ENCODE peak calls at places on chromosome 12, in seven cellular contexts. O is cardiac septum; S is non-pigmented ciliary epithelial cell; K is HS-5; X is naive thymus-derived CD8-positive, alpha-beta T cell; C is stimulated activated CD4-positive, alpha-beta T cell treated with anti-CD3 and anti-CD28 coated beads, Interleukin-15, amount 100 ng/mL, for 1 hour; N is Daoy. T is an unnamed sample.

GRCh38 chr12:118999107-118999506 is 17.8 kb downstream of the SRRM4 start:
- DNase-seq in O (no peak), S (no peak), K (no peak), X (no peak), C (no peak), N (no peak), T (no peak)

GRCh38 chr12:131263626-131264025 is 309.9 kb downstream of the ADGRD1 start:
- DNase-seq in O (no peak), S (no peak), K (no peak), X (no peak), C (no peak), N (no peak), T (no peak)

GRCh38 chr12:102144221-102144620 is 24.2 kb downstream of the PARPBP start:
- DNase-seq in O (no peak), S (no peak), K (no peak), X (no peak), C (no peak), N (no peak), T (no peak)

GRCh38 chr12:49843871-49844437 is 1.0 kb upstream of the BCDIN3D start:
- DNase-seq in O (no peak), S (no peak), K (no peak), X (no peak), C (no peak), N (no peak), T (no peak)

GRCh38 chr12:9049520-9050133 is 60.3 kb downstream of the KLRG1 start:
- DNase-seq in O (no peak), S (no peak), K (peak), X (peak), C (no peak), N (peak), T (peak)

GRCh38 chr12:113287146-113287898 is 47.6 kb downstream of the SLC8B1 start:
- DNase-seq in O (no peak), S (no peak), K (no peak), X (no peak), C (no peak), N (no peak), T (no peak)

GRCh38 chr12:53777936-53778644 is 26.3 kb upstream of the CISTR start:
- DNase-seq in O (no peak), S (no peak), K (no peak), X (no peak), C (no peak), N (no peak), T (no peak)

GRCh38 chr12:38543151-38543550 is 226.6 kb downstream of the ALG10B start:
- DNase-seq in O (no peak), S (no peak), K (no peak), X (no peak), C (no peak), N (no peak), T (no peak)

GRCh38 chr12:54082402-54082892 is 28.8 kb downstream of the HOXC4 start:
- DNase-seq in O (no peak), S (no peak), K (no peak), X (peak), C (peak), N (peak), T (peak)

GRCh38 chr12:127785936-127786335 is 481.0 kb upstream of the TMEM132C start:
- DNase-seq in O (no peak), S (no peak), K (no peak), X (no peak), C (no peak), N (no peak), T (no peak)